ENCODE peak calls at places on chromosome 16, in seven cellular contexts. One of them, this sample, is unnamed.

GRCh38 chr16:87044031-87044380 is 273.2 kb downstream of the C16orf95 start:
- DNase-seq in kidney tubule cell: peak; percentile 91
- DNase-seq in activated T-cell treated with anti-CD3 and anti-CD28 coated beads for 1 hour: no peak
- DNase-seq in WTC11: no peak
- DNase-seq in hypothalamus: no peak
- DNase-seq in H7: no peak
- DNase-seq in transverse colon: no peak
- DNase-seq in this sample: no peak

GRCh38 chr16:68436581-68436980 is 11.7 kb downstream of the SMPD3 start:
- DNase-seq in kidney tubule cell: no peak
- DNase-seq in activated T-cell treated with anti-CD3 and anti-CD28 coated beads for 1 hour: no peak
- DNase-seq in WTC11: peak; percentile 63
- DNase-seq in hypothalamus: no peak
- DNase-seq in H7: no peak
- DNase-seq in transverse colon: no peak
- DNase-seq in this sample: no peak

GRCh38 chr16:50889746-50890145 is 147.9 kb downstream of the CYLD start:
- DNase-seq in kidney tubule cell: no peak
- DNase-seq in activated T-cell treated with anti-CD3 and anti-CD28 coated beads for 1 hour: no peak
- DNase-seq in WTC11: no peak
- DNase-seq in hypothalamus: no peak
- DNase-seq in H7: no peak
- DNase-seq in transverse colon: no peak
- DNase-seq in this sample: no peak

GRCh38 chr16:11583171-11583570 is 3.5 kb downstream of the LITAF start:
- DNase-seq in kidney tubule cell: peak; percentile 50
- DNase-seq in activated T-cell treated with anti-CD3 and anti-CD28 coated beads for 1 hour: no peak
- DNase-seq in WTC11: no peak
- DNase-seq in hypothalamus: no peak
- DNase-seq in H7: no peak
- DNase-seq in transverse colon: no peak
- DNase-seq in this sample: no peak

GRCh38 chr16:66551788-66552287 is 538 bp upstream of the CKLF start:
- DNase-seq in kidney tubule cell: no peak
- DNase-seq in activated T-cell treated with anti-CD3 and anti-CD28 coated beads for 1 hour: no peak
- DNase-seq in WTC11: no peak
- DNase-seq in hypothalamus: no peak
- DNase-seq in H7: no peak
- DNase-seq in transverse colon: no peak
- DNase-seq in this sample: no peak

GRCh38 chr16:58638148-58639036 is 8.8 kb upstream of the CNOT1 start:
- DNase-seq in kidney tubule cell: peak; percentile 81
- DNase-seq in activated T-cell treated with anti-CD3 and anti-CD28 coated beads for 1 hour: no peak
- DNase-seq in WTC11: peak; percentile 45
- DNase-seq in hypothalamus: no peak
- DNase-seq in H7: peak; percentile 50
- DNase-seq in transverse colon: peak; percentile 35
- DNase-seq in this sample: no peak

GRCh38 chr16:11342021-11342855 is 3.0 kb upstream of the RMI2 start:
- DNase-seq in kidney tubule cell: peak; percentile 28
- DNase-seq in activated T-cell treated with anti-CD3 and anti-CD28 coated beads for 1 hour: no peak
- DNase-seq in WTC11: no peak
- DNase-seq in hypothalamus: no peak
- DNase-seq in H7: no peak
- DNase-seq in transverse colon: no peak
- DNase-seq in this sample: no peak

GRCh38 chr16:1188781-1189189 is 35.9 kb downstream of the CACNA1H start:
- DNase-seq in kidney tubule cell: peak; percentile 43
- DNase-seq in activated T-cell treated with anti-CD3 and anti-CD28 coated beads for 1 hour: peak; percentile 33
- DNase-seq in WTC11: peak; percentile 79
- DNase-seq in hypothalamus: no peak
- DNase-seq in H7: no peak
- DNase-seq in transverse colon: peak; percentile 44
- DNase-seq in this sample: peak; percentile 38

GRCh38 chr16:81175325-81175891 is 63.1 kb upstream of the BCO1 start:
- DNase-seq in kidney tubule cell: peak; percentile 31
- DNase-seq in activated T-cell treated with anti-CD3 and anti-CD28 coated beads for 1 hour: no peak
- DNase-seq in WTC11: no peak
- DNase-seq in hypothalamus: no peak
- DNase-seq in H7: no peak
- DNase-seq in transverse colon: no peak
- DNase-seq in this sample: no peak

GRCh38 chr16:17298238-17298637 is 172.5 kb downstream of the XYLT1 start:
- DNase-seq in kidney tubule cell: no peak
- DNase-seq in activated T-cell treated with anti-CD3 and anti-CD28 coated beads for 1 hour: no peak
- DNase-seq in WTC11: no peak
- DNase-seq in hypothalamus: no peak
- DNase-seq in H7: no peak
- DNase-seq in transverse colon: no peak
- DNase-seq in this sample: no peak

This sample was measured in naive thymus-derived CD8-positive, alpha-beta T cell.